ENCODE peak calls at places on chromosomes 16 and 17, in four cellular contexts. E is heart right ventricle, I is adipocyte, T is SK-N-MC. M is an unnamed sample. For H3K36me3, the result is how much of the 10 kb centered on the place peaks cover.

GRCh38 chr17:27282054-27282501 is 11.8 kb upstream of the WSB1 start:
- DNase-seq in E (no peak), I (peak), T (no peak), M (no peak)

GRCh38 chr16:80614908-80615696 is 74.3 kb downstream of the DYNLRB2 start:
- DNase-seq in T (no peak), I (peak), E (no peak), M (peak)

GRCh38 chr16:89004209-89004831 is 27.3 kb upstream of the CBFA2T3 start:
- DNase-seq in E (peak), T (no peak), I (no peak), M (no peak)

GRCh38 chr16:30680326-30680725 is 18.6 kb upstream of the SRCAP start:
- DNase-seq in I (no peak), E (no peak), T (no peak), M (no peak)

GRCh38 chr16:27374794-27375499 is 27.0 kb upstream of the IL21R start:
- DNase-seq in I (peak), T (no peak), E (peak), M (no peak)

GRCh38 chr17:82868715-82869131 is 28.9 kb upstream of the ZNF750 start:
- DNase-seq in I (no peak), E (no peak), T (no peak), M (no peak)

GRCh38 chr16:73978407-73978784 is 318.2 kb upstream of the PSMD7 start:
- DNase-seq in E (no peak), I (no peak), T (no peak), M (no peak)

GRCh38 chr17:4498461-4499397 is at the start of gene SPNS2:
- DNase-seq in I (peak), E (peak), T (no peak), M (no peak)

GRCh38 chr17:31416503-31416923 is 25.0 kb downstream of the RAB11FIP4 start:
- DNase-seq in T (no peak), E (peak), I (no peak), M (no peak)

GRCh38 chr17:46908352-46908751 is 14.6 kb upstream of the GOSR2 start:
- DNase-seq in I (no peak), T (no peak), E (no peak), M (no peak)

GRCh38 chr17:19558946-19559345 is 25.3 kb downstream of the SLC47A1 start:
- DNase-seq in T (no peak), E (no peak), I (no peak), M (no peak)

GRCh38 chr17:21388066-21388465 is 11.9 kb downstream of the KCNJ12 start:
- DNase-seq in E (peak), I (no peak), T (no peak), M (no peak)

GRCh38 chr17:57276621-57277020 is 20.3 kb downstream of the MSI2 start:
- DNase-seq in I (no peak), T (no peak), E (no peak), M (no peak)

GRCh38 chr17:57277923-57278604 is 21.7 kb downstream of the MSI2 start:
- DNase-seq in I (no peak), E (no peak), T (no peak), M (no peak)

GRCh38 chr17:57278740-57279387 is 22.5 kb downstream of the MSI2 start:
- DNase-seq in E (no peak), T (no peak), I (no peak), M (no peak)

GRCh38 chr17:57281887-57282653 is 25.7 kb downstream of the MSI2 start:
- DNase-seq in E (no peak), I (no peak), T (no peak), M (no peak)

GRCh38 chr17:57279432-57279831 is 23.1 kb downstream of the MSI2 start:
- DNase-seq in E (no peak), T (no peak), I (peak), M (no peak)
- H3K36me3 ChIP-seq in E (under half), T (under half), I (under half), M (under half)

GRCh38 chr16:49740190-49740589 is 115.7 kb downstream of the ZNF423 start:
- DNase-seq in E (no peak), T (no peak), I (no peak), M (no peak)

GRCh38 chr16:49743206-49743470 is 112.8 kb downstream of the ZNF423 start:
- DNase-seq in T (no peak), I (no peak), E (no peak), M (no peak)

GRCh38 chr16:49737541-49737940 is 118.4 kb downstream of the ZNF423 start:
- DNase-seq in T (no peak), E (no peak), I (no peak), M (no peak)

GRCh38 chr16:49742428-49743205 is 113.3 kb downstream of the ZNF423 start:
- DNase-seq in E (no peak), I (no peak), T (no peak), M (no peak)

DNA sequence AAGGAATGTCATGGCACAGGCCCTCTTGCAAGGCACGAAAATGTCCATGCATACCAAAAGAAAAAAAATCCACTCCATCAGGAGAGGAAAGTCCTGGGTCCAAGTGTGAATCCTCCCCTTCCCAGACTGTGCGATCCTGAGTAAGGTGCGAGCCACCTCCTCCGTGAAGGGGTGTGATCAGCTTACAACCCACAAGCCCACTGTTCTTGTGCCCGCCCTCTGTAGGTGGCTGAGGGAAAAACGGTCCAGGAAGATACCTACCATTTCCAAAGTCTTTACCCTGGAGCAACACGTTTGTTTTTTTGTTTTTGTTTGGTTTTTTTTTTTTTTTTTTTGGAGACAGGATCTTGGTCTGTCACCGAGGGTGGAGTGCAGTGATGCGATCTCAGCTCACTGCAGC is 116.5 kb downstream of the ZNF423 start:
- DNase-seq in I (no peak), E (no peak), T (no peak), M (no peak)
- H3K36me3 ChIP-seq in I (under half), E (under half), T (under half), M (under half)

DNA sequence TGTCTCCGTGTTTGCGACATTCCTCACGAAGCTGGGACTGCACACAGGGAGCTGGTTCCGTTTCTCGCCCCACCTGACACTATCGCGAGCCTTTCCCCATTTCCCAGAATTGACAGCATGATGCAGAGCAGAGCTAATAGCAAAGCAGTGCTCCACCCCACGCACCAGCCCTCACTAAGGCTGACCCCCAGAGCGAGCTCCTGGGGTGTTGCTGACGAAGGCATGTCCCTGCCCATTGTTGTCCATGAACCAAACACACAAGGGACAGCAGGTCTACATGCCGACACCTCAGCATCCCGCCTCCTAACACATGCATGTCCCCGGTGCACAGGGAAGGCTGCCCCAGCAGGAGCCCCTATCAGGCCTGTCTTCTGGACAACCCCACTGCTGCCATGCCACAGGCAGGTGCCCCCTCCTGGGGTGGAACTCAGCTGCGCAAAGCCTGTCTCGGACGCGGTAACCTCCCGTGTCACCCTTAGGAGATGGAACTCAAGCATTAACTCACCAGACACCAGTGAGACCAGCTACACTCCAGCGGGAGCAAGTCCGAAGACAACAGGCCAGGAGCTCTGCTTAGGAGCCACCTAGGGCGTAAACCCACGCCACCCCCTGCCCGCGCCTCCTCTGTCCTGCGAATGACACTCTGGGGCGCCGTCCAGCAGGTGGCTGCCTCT is 16.9 kb upstream of the TRAP1 start:
- DNase-seq in T (no peak), I (no peak), E (no peak), M (no peak)
- H3K36me3 ChIP-seq in T (half or more), I (half or more), E (half or more), M (half or more)

GRCh38 chr17:78705071-78705470 is 77.0 kb downstream of the CYTH1 start:
- DNase-seq in T (no peak), E (no peak), I (no peak), M (no peak)
- H3K36me3 ChIP-seq in T (under half), E (half or more), I (under half), M (under half)

DNA sequence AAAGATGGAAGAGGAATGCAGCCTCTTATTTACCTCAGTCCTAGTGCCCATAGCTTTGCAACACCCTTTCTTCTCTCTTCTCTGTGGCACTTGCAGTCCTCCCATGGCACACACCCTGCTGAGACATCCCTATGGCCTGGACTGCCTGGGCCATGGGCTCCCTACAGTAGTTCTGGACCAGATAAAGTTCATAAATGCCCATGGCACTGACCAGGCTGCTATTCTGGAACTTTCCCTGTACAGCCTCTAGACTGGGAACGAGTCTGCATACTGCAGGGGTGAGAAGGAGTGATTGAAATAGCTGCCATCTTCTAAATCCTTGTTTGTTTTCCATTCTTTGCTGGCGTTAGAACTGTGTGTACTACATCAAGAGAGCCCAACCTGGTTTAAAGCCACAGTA is 24.5 kb upstream of the ADAM11 start:
- DNase-seq in T (no peak), I (no peak), E (no peak), M (no peak)
- H3K36me3 ChIP-seq in T (under half), I (under half), E (under half), M (under half)

DNA sequence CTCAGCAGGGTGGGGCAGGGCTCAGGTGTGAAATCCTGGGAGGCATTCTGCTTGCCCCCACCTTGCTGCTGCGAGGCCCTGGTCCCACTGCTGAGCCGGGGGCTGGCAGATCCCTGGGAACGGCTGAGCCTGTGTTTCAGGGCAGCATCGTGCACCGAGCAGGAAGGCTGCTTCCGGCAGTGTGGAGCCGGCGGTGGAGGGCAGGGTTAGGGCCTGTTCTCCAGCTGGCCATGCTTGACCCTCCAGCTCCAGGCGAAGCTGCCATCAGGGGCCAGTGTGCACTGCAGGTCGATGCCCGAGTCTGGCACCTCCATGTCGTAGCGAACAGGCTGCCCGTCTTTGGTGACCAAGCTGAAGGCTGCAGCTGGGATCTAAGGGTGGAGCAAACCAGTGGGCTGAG is 2.5 kb upstream of the SPATA32 start:
- DNase-seq in I (no peak), E (no peak), T (no peak), M (no peak)
- H3K36me3 ChIP-seq in I (under half), E (half or more), T (under half), M (under half)